ENCODE peak calls at places on chromosomes 12 and 14, in seven cellular contexts. One of them, this sample, is unnamed.
A peak's percentile ranks its signal among the peaks of the same experiment; 100 is the strongest.

GRCh38 chr14:97443412-97443811 is 646.2 kb downstream of the VRK1 start:
- DNase-seq in fibroblast of lung: no peak
- DNase-seq in CD8-positive, alpha-beta T cell: no peak
- DNase-seq in HepG2: no peak
- DNase-seq in endodermal cell: no peak
- DNase-seq in uterus: no peak
- DNase-seq in pancreas: no peak
- DNase-seq in this sample: no peak

GRCh38 chr12:87439990-87440827 is 589.0 kb downstream of the C12orf50 start:
- DNase-seq in fibroblast of lung: peak; percentile 97
- DNase-seq in CD8-positive, alpha-beta T cell: no peak
- DNase-seq in HepG2: no peak
- DNase-seq in endodermal cell: peak; percentile 38
- DNase-seq in uterus: no peak
- DNase-seq in pancreas: no peak
- DNase-seq in this sample: peak; percentile 65

GRCh38 chr12:120247621-120248030 is 17.9 kb downstream of the PXN start:
- DNase-seq in fibroblast of lung: peak; percentile 77
- DNase-seq in CD8-positive, alpha-beta T cell: no peak
- DNase-seq in HepG2: no peak
- DNase-seq in endodermal cell: no peak
- DNase-seq in uterus: no peak
- DNase-seq in pancreas: no peak
- DNase-seq in this sample: no peak

GRCh38 chr14:100285021-100285912 is 21.0 kb downstream of the SLC25A29 start:
- DNase-seq in fibroblast of lung: peak; percentile 43
- DNase-seq in CD8-positive, alpha-beta T cell: peak; percentile 74
- DNase-seq in HepG2: peak; percentile 40
- DNase-seq in endodermal cell: peak; percentile 91
- DNase-seq in uterus: peak; percentile 70
- DNase-seq in pancreas: peak; percentile 59
- DNase-seq in this sample: peak; percentile 88

GRCh38 chr14:54387328-54387727 is 9.5 kb upstream of the CDKN3 start:
- DNase-seq in fibroblast of lung: no peak
- DNase-seq in CD8-positive, alpha-beta T cell: no peak
- DNase-seq in HepG2: peak; percentile 35
- DNase-seq in endodermal cell: no peak
- DNase-seq in uterus: no peak
- DNase-seq in pancreas: no peak
- DNase-seq in this sample: peak; percentile 71

GRCh38 chr14:104968153-104968527 is 10.0 kb downstream of the AHNAK2 start:
- DNase-seq in fibroblast of lung: peak; percentile 63
- DNase-seq in CD8-positive, alpha-beta T cell: no peak
- DNase-seq in HepG2: no peak
- DNase-seq in endodermal cell: peak; percentile 80
- DNase-seq in uterus: peak; percentile 93
- DNase-seq in pancreas: no peak
- DNase-seq in this sample: peak; percentile 71

GRCh38 chr12:95648990-95649791 is 97.9 kb upstream of the USP44 start:
- DNase-seq in fibroblast of lung: peak; percentile 45
- DNase-seq in CD8-positive, alpha-beta T cell: no peak
- DNase-seq in HepG2: no peak
- DNase-seq in endodermal cell: no peak
- DNase-seq in uterus: no peak
- DNase-seq in pancreas: no peak
- DNase-seq in this sample: peak; percentile 27

GRCh38 chr12:103908877-103909276 is 21.3 kb upstream of the HSP90B1 start:
- DNase-seq in fibroblast of lung: peak; percentile 74
- DNase-seq in CD8-positive, alpha-beta T cell: no peak
- DNase-seq in HepG2: no peak
- DNase-seq in endodermal cell: no peak
- DNase-seq in uterus: no peak
- DNase-seq in pancreas: no peak
- DNase-seq in this sample: no peak

GRCh38 chr12:32036477-32037263 is 70.0 kb upstream of the BICD1 start:
- DNase-seq in fibroblast of lung: no peak
- DNase-seq in CD8-positive, alpha-beta T cell: no peak
- DNase-seq in HepG2: no peak
- DNase-seq in endodermal cell: no peak
- DNase-seq in uterus: no peak
- DNase-seq in pancreas: no peak
- DNase-seq in this sample: no peak

GRCh38 chr14:104356738-104357688 is 218.6 kb downstream of the KIF26A start:
- DNase-seq in fibroblast of lung: no peak
- DNase-seq in CD8-positive, alpha-beta T cell: no peak
- DNase-seq in HepG2: no peak
- DNase-seq in endodermal cell: peak; percentile 40
- DNase-seq in uterus: no peak
- DNase-seq in pancreas: no peak
- DNase-seq in this sample: no peak

GRCh38 chr14:72645706-72646105 is 248.2 kb downstream of the DPF3 start:
- DNase-seq in fibroblast of lung: no peak
- DNase-seq in CD8-positive, alpha-beta T cell: no peak
- DNase-seq in HepG2: no peak
- DNase-seq in endodermal cell: no peak
- DNase-seq in uterus: no peak
- DNase-seq in pancreas: no peak
- DNase-seq in this sample: no peak

GRCh38 chr12:53984901-53985357 is at the start of gene HOXC10:
- DNase-seq in fibroblast of lung: peak; percentile 49
- DNase-seq in CD8-positive, alpha-beta T cell: peak; percentile 65
- DNase-seq in HepG2: peak; percentile 53
- DNase-seq in endodermal cell: peak; percentile 97
- DNase-seq in uterus: peak; percentile 95
- DNase-seq in pancreas: peak; percentile 74
- DNase-seq in this sample: peak; percentile 93

GRCh38 chr12:28975564-28976340 is 173.3 kb upstream of the FAR2 start:
- DNase-seq in fibroblast of lung: peak; percentile 56
- DNase-seq in CD8-positive, alpha-beta T cell: no peak
- DNase-seq in HepG2: no peak
- DNase-seq in endodermal cell: no peak
- DNase-seq in uterus: no peak
- DNase-seq in pancreas: no peak
- DNase-seq in this sample: no peak

GRCh38 chr12:120397827-120398563 is 29.0 kb upstream of the MSI1 start:
- DNase-seq in fibroblast of lung: peak; percentile 50
- DNase-seq in CD8-positive, alpha-beta T cell: no peak
- DNase-seq in HepG2: no peak
- DNase-seq in endodermal cell: peak; percentile 74
- DNase-seq in uterus: no peak
- DNase-seq in pancreas: no peak
- DNase-seq in this sample: no peak

DNA sequence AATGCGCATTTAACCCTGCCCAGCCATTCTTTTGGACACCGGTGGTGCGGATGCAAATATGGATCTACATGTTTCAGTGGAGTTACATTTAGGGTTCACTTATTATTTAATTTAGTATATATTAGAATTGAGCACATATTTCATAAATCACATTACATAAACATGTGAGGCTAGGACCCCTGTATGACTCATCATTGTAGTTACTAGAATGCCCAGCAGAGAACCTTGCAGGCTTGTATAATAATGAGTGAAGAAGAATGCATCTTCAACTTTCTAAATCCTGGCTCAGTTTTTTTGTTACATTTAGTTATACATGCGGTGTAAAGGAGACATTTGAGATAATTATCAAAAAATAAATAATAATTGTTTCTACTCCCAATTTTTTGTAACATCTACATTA is 369.0 kb downstream of the ATP23 start:
- DNase-seq in fibroblast of lung: peak; percentile 80
- DNase-seq in CD8-positive, alpha-beta T cell: no peak
- DNase-seq in HepG2: no peak
- DNase-seq in endodermal cell: no peak
- DNase-seq in uterus: no peak
- DNase-seq in pancreas: no peak
- DNase-seq in this sample: peak; percentile 13
- TF ChIP-seq CTCF in fibroblast of lung: no peak
- TF ChIP-seq CTCF in CD8-positive, alpha-beta T cell: no peak
- TF ChIP-seq CTCF in HepG2: no peak
- TF ChIP-seq CTCF in endodermal cell: peak; percentile 23
- TF ChIP-seq CTCF in uterus: no peak
- TF ChIP-seq CTCF in pancreas: no peak
- TF ChIP-seq CTCF in this sample: no peak

DNA sequence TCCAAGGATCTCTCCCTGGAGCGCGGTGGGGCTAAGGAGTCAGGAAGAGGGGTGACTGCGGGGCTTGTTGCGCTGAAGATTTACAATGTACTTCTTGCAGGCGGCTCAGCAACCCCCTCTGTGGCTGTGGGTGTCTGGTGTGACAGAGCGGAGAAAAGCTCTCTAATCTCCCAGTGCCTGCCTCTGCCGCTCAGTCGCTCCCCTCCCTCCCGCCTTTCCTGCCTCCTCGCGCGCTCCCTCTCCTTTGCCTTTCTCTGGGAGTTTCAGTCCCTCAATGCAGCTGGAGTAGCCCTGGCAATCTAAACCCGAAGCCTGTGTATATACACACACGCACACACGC is 799 bp upstream of the TRHDE start:
- DNase-seq in fibroblast of lung: peak; percentile 71
- DNase-seq in CD8-positive, alpha-beta T cell: no peak
- DNase-seq in HepG2: no peak
- DNase-seq in endodermal cell: no peak
- DNase-seq in uterus: peak; percentile 22
- DNase-seq in pancreas: peak; percentile 71
- DNase-seq in this sample: no peak
- TF ChIP-seq CTCF in fibroblast of lung: no peak
- TF ChIP-seq CTCF in CD8-positive, alpha-beta T cell: no peak
- TF ChIP-seq CTCF in HepG2: no peak
- TF ChIP-seq CTCF in endodermal cell: peak; percentile 49
- TF ChIP-seq CTCF in uterus: no peak
- TF ChIP-seq CTCF in pancreas: no peak
- TF ChIP-seq CTCF in this sample: no peak

DNA sequence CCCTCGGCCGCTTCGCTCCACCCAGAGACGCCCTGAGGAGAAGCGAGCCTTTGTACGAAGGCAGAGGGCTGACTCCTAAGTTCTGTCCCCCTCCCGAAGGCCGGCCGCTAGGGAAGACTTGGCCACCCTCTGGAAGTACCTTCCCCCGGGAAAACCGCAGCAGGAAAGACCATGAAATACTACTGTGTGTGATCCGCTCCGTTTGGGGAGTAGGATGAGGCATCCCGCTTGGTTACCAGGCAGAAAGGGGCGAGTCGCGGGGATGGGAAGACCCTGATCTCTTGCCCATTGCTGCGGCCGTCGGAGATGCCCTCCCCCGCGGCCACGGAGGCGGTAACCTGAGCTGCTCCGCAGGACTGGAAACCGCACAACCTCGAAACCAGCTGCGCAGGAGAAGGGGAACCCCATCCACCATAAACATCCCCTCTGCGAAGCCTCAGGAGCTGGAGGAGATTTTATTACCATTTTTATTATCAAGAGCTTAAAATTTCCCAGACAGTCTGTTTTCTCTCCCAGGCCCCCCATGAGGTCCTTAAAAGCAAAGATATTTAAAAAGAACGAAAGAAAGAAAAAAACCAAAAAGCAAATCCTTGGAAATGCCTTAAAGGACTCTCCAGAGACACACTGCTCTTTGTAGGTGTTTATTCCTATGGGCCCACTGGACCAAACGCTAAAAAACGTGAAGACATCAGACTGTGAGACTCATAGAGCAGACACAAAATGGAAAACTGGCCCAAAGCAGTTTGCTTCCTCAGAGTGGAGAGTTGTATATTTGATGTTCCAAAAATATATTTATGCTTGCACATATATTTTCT is 965 bp upstream of the NID2 start:
- DNase-seq in fibroblast of lung: peak; percentile 72
- DNase-seq in CD8-positive, alpha-beta T cell: no peak
- DNase-seq in HepG2: no peak
- DNase-seq in endodermal cell: no peak
- DNase-seq in uterus: no peak
- DNase-seq in pancreas: peak; percentile 22
- DNase-seq in this sample: peak; percentile 31
- TF ChIP-seq CTCF in fibroblast of lung: no peak
- TF ChIP-seq CTCF in CD8-positive, alpha-beta T cell: no peak
- TF ChIP-seq CTCF in HepG2: no peak
- TF ChIP-seq CTCF in endodermal cell: no peak
- TF ChIP-seq CTCF in uterus: no peak
- TF ChIP-seq CTCF in pancreas: no peak
- TF ChIP-seq CTCF in this sample: no peak

GRCh38 chr14:80867798-80868197 is 73.7 kb downstream of the CEP128 start:
- DNase-seq in fibroblast of lung: no peak
- DNase-seq in CD8-positive, alpha-beta T cell: no peak
- DNase-seq in HepG2: no peak
- DNase-seq in endodermal cell: no peak
- DNase-seq in uterus: no peak
- DNase-seq in pancreas: no peak
- DNase-seq in this sample: no peak

GRCh38 chr14:80865565-80865964 is 76.0 kb downstream of the CEP128 start:
- DNase-seq in fibroblast of lung: no peak
- DNase-seq in CD8-positive, alpha-beta T cell: no peak
- DNase-seq in HepG2: no peak
- DNase-seq in endodermal cell: no peak
- DNase-seq in uterus: no peak
- DNase-seq in pancreas: no peak
- DNase-seq in this sample: no peak

GRCh38 chr14:80867091-80867490 is 74.4 kb downstream of the CEP128 start:
- DNase-seq in fibroblast of lung: no peak
- DNase-seq in CD8-positive, alpha-beta T cell: no peak
- DNase-seq in HepG2: no peak
- DNase-seq in endodermal cell: no peak
- DNase-seq in uterus: no peak
- DNase-seq in pancreas: no peak
- DNase-seq in this sample: no peak

GRCh38 chr14:80862983-80863382 is 78.6 kb downstream of the CEP128 start:
- DNase-seq in fibroblast of lung: no peak
- DNase-seq in CD8-positive, alpha-beta T cell: no peak
- DNase-seq in HepG2: no peak
- DNase-seq in endodermal cell: no peak
- DNase-seq in uterus: no peak
- DNase-seq in pancreas: no peak
- DNase-seq in this sample: no peak
- TF ChIP-seq CTCF in fibroblast of lung: peak; percentile 15
- TF ChIP-seq CTCF in CD8-positive, alpha-beta T cell: no peak
- TF ChIP-seq CTCF in HepG2: no peak
- TF ChIP-seq CTCF in endodermal cell: peak; percentile 39
- TF ChIP-seq CTCF in uterus: no peak
- TF ChIP-seq CTCF in pancreas: no peak
- TF ChIP-seq CTCF in this sample: peak; percentile 44

This sample was measured in hepatocyte.